ENCODE peak calls at places on chromosomes 11 and 22, in five cellular contexts. G is epithelial cell of esophagus; N is CD4-positive, alpha-beta T cell; C is LoVo; H is NCI-H446 treated with DMSO at 0.1 percent for 48 hours. J is an unnamed sample.

GRCh38 chr11:18308242-18308641 is 13.7 kb downstream of the HPS5 start:
- DNase-seq in G (peak; percentile 49), N (no peak), C (no peak), H (no peak), J (no peak)

GRCh38 chr11:108854366-108854765 is 189.5 kb downstream of the DDX10 start:
- DNase-seq in G (no peak), N (no peak), C (no peak), H (no peak), J (no peak)

GRCh38 chr11:9838229-9838628 is 174.4 kb downstream of the SWAP70 start:
- DNase-seq in G (no peak), N (no peak), C (no peak), H (no peak), J (no peak)

GRCh38 chr11:113947989-113948388 is 26.9 kb upstream of the HTR3A start:
- DNase-seq in G (no peak), N (no peak), C (no peak), H (no peak), J (no peak)

GRCh38 chr11:67410984-67411784 is 4.3 kb upstream of the CARNS1 start:
- DNase-seq in G (no peak), N (no peak), C (no peak), H (no peak), J (no peak)

GRCh38 chr11:16881074-16881709 is 133.0 kb downstream of the PLEKHA7 start:
- DNase-seq in G (peak; percentile 84), N (no peak), C (no peak), H (peak; percentile 60), J (peak; percentile 47)

GRCh38 chr22:36900880-36901279 is 12.5 kb upstream of the CSF2RB start:
- DNase-seq in G (no peak), N (no peak), C (no peak), H (no peak), J (no peak)

GRCh38 chr22:46985507-46985882 is 223.0 kb downstream of the TBC1D22A start:
- DNase-seq in G (no peak), N (no peak), C (no peak), H (no peak), J (no peak)

GRCh38 chr11:44304091-44305084 is 5.6 kb downstream of the ALX4 start:
- DNase-seq in G (no peak), N (no peak), C (no peak), H (no peak), J (no peak)

GRCh38 chr11:9664276-9665171 is 647 bp downstream of the SWAP70 start:
- DNase-seq in G (peak; percentile 36), N (peak; percentile 22), C (peak; percentile 12), H (peak; percentile 6), J (peak; percentile 57)

GRCh38 chr11:64989416-64989815 is 7.4 kb downstream of the BATF2 start:
- DNase-seq in G (no peak), N (no peak), C (no peak), H (no peak), J (no peak)

GRCh38 chr11:11078344-11078743 is 220.5 kb upstream of the ZBED5 start:
- DNase-seq in G (peak; percentile 20), N (no peak), C (no peak), H (no peak), J (no peak)

GRCh38 chr11:70668204-70669202 is 270.2 kb downstream of the CTTN start:
- DNase-seq in G (no peak), N (no peak), C (no peak), H (no peak), J (no peak)

GRCh38 chr11:122167100-122167499 is 51.1 kb upstream of the BLID start:
- DNase-seq in G (peak; percentile 92), N (no peak), C (peak; percentile 30), H (no peak), J (no peak)

GRCh38 chr11:28140689-28141455 is 32.7 kb downstream of the METTL15 start:
- DNase-seq in G (peak; percentile 91), N (no peak), C (no peak), H (no peak), J (no peak)

GRCh38 chr11:130389315-130389935 is 39.0 kb downstream of the ADAMTS8 start:
- DNase-seq in G (no peak), N (no peak), C (peak; percentile 33), H (no peak), J (no peak)

GRCh38 chr22:44330188-44330726 is 17.5 kb upstream of the SHISAL1 start:
- DNase-seq in G (no peak), N (no peak), C (no peak), H (no peak), J (no peak)

GRCh38 chr11:42237701-42238235 is 778.3 kb upstream of the LRRC4C start:
- DNase-seq in G (peak; percentile 0), N (no peak), C (no peak), H (no peak), J (no peak)

J was measured in right lobe of liver.